ENCODE peak calls at places on chromosomes 11 and 22, in eight cellular contexts. One of them, this sample, is unnamed.
A peak's percentile ranks its signal among the peaks of the same experiment; 100 is the strongest.

GRCh38 chr11:112004389-112004788 is 20.8 kb upstream of the DLAT start:
- DNase-seq in left ventricle myocardium inferior: no peak
- DNase-seq in gastrocnemius medialis: no peak
- DNase-seq in fibroblast of mammary gland: no peak
- DNase-seq in cardiac muscle cell: no peak
- DNase-seq in psoas muscle: no peak
- DNase-seq in brain microvascular endothelial cell: peak; percentile 4
- DNase-seq in coronary artery: no peak
- DNase-seq in this sample: no peak

GRCh38 chr22:45242778-45243191 is 2.1 kb upstream of the KIAA0930 start:
- DNase-seq in left ventricle myocardium inferior: no peak
- DNase-seq in gastrocnemius medialis: no peak
- DNase-seq in fibroblast of mammary gland: peak; percentile 28
- DNase-seq in cardiac muscle cell: no peak
- DNase-seq in psoas muscle: no peak
- DNase-seq in brain microvascular endothelial cell: no peak
- DNase-seq in coronary artery: no peak
- DNase-seq in this sample: no peak

GRCh38 chr11:28833169-28833568 is 725.0 kb downstream of the METTL15 start:
- DNase-seq in left ventricle myocardium inferior: no peak
- DNase-seq in gastrocnemius medialis: no peak
- DNase-seq in fibroblast of mammary gland: no peak
- DNase-seq in cardiac muscle cell: no peak
- DNase-seq in psoas muscle: no peak
- DNase-seq in brain microvascular endothelial cell: no peak
- DNase-seq in coronary artery: no peak
- DNase-seq in this sample: no peak

GRCh38 chr11:45178890-45179663 is 32.6 kb downstream of the PRDM11 start:
- DNase-seq in left ventricle myocardium inferior: no peak
- DNase-seq in gastrocnemius medialis: no peak
- DNase-seq in fibroblast of mammary gland: no peak
- DNase-seq in cardiac muscle cell: no peak
- DNase-seq in psoas muscle: no peak
- DNase-seq in brain microvascular endothelial cell: peak; percentile 74
- DNase-seq in coronary artery: no peak
- DNase-seq in this sample: no peak

GRCh38 chr11:83722392-83722791 is 436.2 kb upstream of the CCDC90B start:
- DNase-seq in left ventricle myocardium inferior: no peak
- DNase-seq in gastrocnemius medialis: no peak
- DNase-seq in fibroblast of mammary gland: no peak
- DNase-seq in cardiac muscle cell: no peak
- DNase-seq in psoas muscle: no peak
- DNase-seq in brain microvascular endothelial cell: no peak
- DNase-seq in coronary artery: no peak
- DNase-seq in this sample: peak; percentile 69

GRCh38 chr11:97996762-97997161 is 1024.0 kb upstream of the CNTN5 start:
- DNase-seq in left ventricle myocardium inferior: no peak
- DNase-seq in gastrocnemius medialis: no peak
- DNase-seq in fibroblast of mammary gland: no peak
- DNase-seq in cardiac muscle cell: no peak
- DNase-seq in psoas muscle: no peak
- DNase-seq in brain microvascular endothelial cell: no peak
- DNase-seq in coronary artery: no peak
- DNase-seq in this sample: no peak

GRCh38 chr22:46036558-46037408 is 59.8 kb upstream of the WNT7B start:
- DNase-seq in left ventricle myocardium inferior: no peak
- DNase-seq in gastrocnemius medialis: peak; percentile 31
- DNase-seq in fibroblast of mammary gland: peak; percentile 39
- DNase-seq in cardiac muscle cell: peak; percentile 39
- DNase-seq in psoas muscle: no peak
- DNase-seq in brain microvascular endothelial cell: no peak
- DNase-seq in coronary artery: peak; percentile 79
- DNase-seq in this sample: no peak

GRCh38 chr22:33923033-33923432 is 2.8 kb upstream of the LARGE1 start:
- DNase-seq in left ventricle myocardium inferior: no peak
- DNase-seq in gastrocnemius medialis: no peak
- DNase-seq in fibroblast of mammary gland: no peak
- DNase-seq in cardiac muscle cell: no peak
- DNase-seq in psoas muscle: no peak
- DNase-seq in brain microvascular endothelial cell: no peak
- DNase-seq in coronary artery: no peak
- DNase-seq in this sample: no peak

GRCh38 chr11:70419307-70420007 is 21.1 kb downstream of the CTTN start:
- DNase-seq in left ventricle myocardium inferior: no peak
- DNase-seq in gastrocnemius medialis: no peak
- DNase-seq in fibroblast of mammary gland: no peak
- DNase-seq in cardiac muscle cell: no peak
- DNase-seq in psoas muscle: no peak
- DNase-seq in brain microvascular endothelial cell: no peak
- DNase-seq in coronary artery: no peak
- DNase-seq in this sample: no peak

GRCh38 chr11:79052539-79052938 is 388.3 kb downstream of the TENM4 start:
- DNase-seq in left ventricle myocardium inferior: no peak
- DNase-seq in gastrocnemius medialis: no peak
- DNase-seq in fibroblast of mammary gland: no peak
- DNase-seq in cardiac muscle cell: peak; percentile 34
- DNase-seq in psoas muscle: no peak
- DNase-seq in brain microvascular endothelial cell: peak; percentile 16
- DNase-seq in coronary artery: no peak
- DNase-seq in this sample: no peak

GRCh38 chr22:47802446-47802845 is 1040.0 kb downstream of the TBC1D22A start:
- DNase-seq in left ventricle myocardium inferior: no peak
- DNase-seq in gastrocnemius medialis: no peak
- DNase-seq in fibroblast of mammary gland: no peak
- DNase-seq in cardiac muscle cell: no peak
- DNase-seq in psoas muscle: no peak
- DNase-seq in brain microvascular endothelial cell: no peak
- DNase-seq in coronary artery: peak; percentile 62
- DNase-seq in this sample: no peak

GRCh38 chr11:330694-331314 is 10.1 kb upstream of the IFITM3 start:
- DNase-seq in left ventricle myocardium inferior: no peak
- DNase-seq in gastrocnemius medialis: no peak
- DNase-seq in fibroblast of mammary gland: no peak
- DNase-seq in cardiac muscle cell: no peak
- DNase-seq in psoas muscle: no peak
- DNase-seq in brain microvascular endothelial cell: no peak
- DNase-seq in coronary artery: peak; percentile 66
- DNase-seq in this sample: no peak

GRCh38 chr11:11329062-11329806 is 23.8 kb downstream of the CSNK2A3 start:
- DNase-seq in left ventricle myocardium inferior: no peak
- DNase-seq in gastrocnemius medialis: no peak
- DNase-seq in fibroblast of mammary gland: no peak
- DNase-seq in cardiac muscle cell: peak; percentile 39
- DNase-seq in psoas muscle: no peak
- DNase-seq in brain microvascular endothelial cell: no peak
- DNase-seq in coronary artery: no peak
- DNase-seq in this sample: no peak

GRCh38 chr11:78615724-78616123 is 41.1 kb upstream of the NARS2 start:
- DNase-seq in left ventricle myocardium inferior: no peak
- DNase-seq in gastrocnemius medialis: no peak
- DNase-seq in fibroblast of mammary gland: peak; percentile 4
- DNase-seq in cardiac muscle cell: no peak
- DNase-seq in psoas muscle: no peak
- DNase-seq in brain microvascular endothelial cell: no peak
- DNase-seq in coronary artery: no peak
- DNase-seq in this sample: no peak

GRCh38 chr22:50184004-50184461 is 1.7 kb upstream of the TRABD start:
- DNase-seq in left ventricle myocardium inferior: peak; percentile 82
- DNase-seq in gastrocnemius medialis: no peak
- DNase-seq in fibroblast of mammary gland: peak; percentile 46
- DNase-seq in cardiac muscle cell: peak; percentile 76
- DNase-seq in psoas muscle: peak; percentile 80
- DNase-seq in brain microvascular endothelial cell: no peak
- DNase-seq in coronary artery: no peak
- DNase-seq in this sample: no peak

GRCh38 chr11:69640995-69641581 is at the start of gene CCND1:
- DNase-seq in left ventricle myocardium inferior: peak; percentile 76
- DNase-seq in gastrocnemius medialis: no peak
- DNase-seq in fibroblast of mammary gland: peak; percentile 92
- DNase-seq in cardiac muscle cell: peak; percentile 88
- DNase-seq in psoas muscle: peak; percentile 72
- DNase-seq in brain microvascular endothelial cell: peak; percentile 90
- DNase-seq in coronary artery: peak; percentile 84
- DNase-seq in this sample: peak; percentile 81

GRCh38 chr11:106012744-106013143 is 9.3 kb downstream of the MSANTD4 start:
- DNase-seq in left ventricle myocardium inferior: no peak
- DNase-seq in gastrocnemius medialis: peak; percentile 32
- DNase-seq in fibroblast of mammary gland: peak; percentile 85
- DNase-seq in cardiac muscle cell: no peak
- DNase-seq in psoas muscle: no peak
- DNase-seq in brain microvascular endothelial cell: peak; percentile 96
- DNase-seq in coronary artery: no peak
- DNase-seq in this sample: no peak

GRCh38 chr11:94926698-94927237 is 46.6 kb downstream of the CWC15 start:
- DNase-seq in left ventricle myocardium inferior: peak; percentile 87
- DNase-seq in gastrocnemius medialis: peak; percentile 72
- DNase-seq in fibroblast of mammary gland: peak; percentile 97
- DNase-seq in cardiac muscle cell: peak; percentile 23
- DNase-seq in psoas muscle: peak; percentile 89
- DNase-seq in brain microvascular endothelial cell: peak; percentile 93
- DNase-seq in coronary artery: peak; percentile 91
- DNase-seq in this sample: no peak

GRCh38 chr22:24149191-24149590 is 32.1 kb upstream of the SUSD2 start:
- DNase-seq in left ventricle myocardium inferior: no peak
- DNase-seq in gastrocnemius medialis: no peak
- DNase-seq in fibroblast of mammary gland: no peak
- DNase-seq in cardiac muscle cell: no peak
- DNase-seq in psoas muscle: no peak
- DNase-seq in brain microvascular endothelial cell: no peak
- DNase-seq in coronary artery: no peak
- DNase-seq in this sample: no peak

GRCh38 chr11:113730887-113731726 is 25.0 kb upstream of the TMPRSS5 start:
- DNase-seq in left ventricle myocardium inferior: no peak
- DNase-seq in gastrocnemius medialis: peak; percentile 64
- DNase-seq in fibroblast of mammary gland: peak; percentile 66
- DNase-seq in cardiac muscle cell: peak; percentile 79
- DNase-seq in psoas muscle: no peak
- DNase-seq in brain microvascular endothelial cell: peak; percentile 67
- DNase-seq in coronary artery: no peak
- DNase-seq in this sample: peak; percentile 46
- TF ChIP-seq CTCF in left ventricle myocardium inferior: peak; percentile 76
- TF ChIP-seq CTCF in gastrocnemius medialis: peak; percentile 79
- TF ChIP-seq CTCF in fibroblast of mammary gland: peak; percentile 63
- TF ChIP-seq CTCF in cardiac muscle cell: peak; percentile 74
- TF ChIP-seq CTCF in psoas muscle: peak; percentile 74
- TF ChIP-seq CTCF in brain microvascular endothelial cell: peak; percentile 79
- TF ChIP-seq CTCF in coronary artery: no peak
- TF ChIP-seq CTCF in this sample: peak; percentile 76

GRCh38 chr11:21169639-21170038 is 500.3 kb downstream of the NELL1 start:
- DNase-seq in left ventricle myocardium inferior: no peak
- DNase-seq in gastrocnemius medialis: no peak
- DNase-seq in fibroblast of mammary gland: no peak
- DNase-seq in cardiac muscle cell: no peak
- DNase-seq in psoas muscle: no peak
- DNase-seq in brain microvascular endothelial cell: no peak
- DNase-seq in coronary artery: no peak
- DNase-seq in this sample: no peak
- H3K4me3 ChIP-seq in left ventricle myocardium inferior: no peak overlapping the region
- H3K4me3 ChIP-seq in gastrocnemius medialis: no peak overlapping the region
- H3K4me3 ChIP-seq in fibroblast of mammary gland: no peak overlapping the region
- H3K4me3 ChIP-seq in cardiac muscle cell: no peak overlapping the region
- H3K4me3 ChIP-seq in psoas muscle: no peak overlapping the region
- H3K4me3 ChIP-seq in brain microvascular endothelial cell: no peak overlapping the region
- H3K4me3 ChIP-seq in coronary artery: no peak overlapping the region
- H3K4me3 ChIP-seq in this sample: no peak overlapping the region

DNA sequence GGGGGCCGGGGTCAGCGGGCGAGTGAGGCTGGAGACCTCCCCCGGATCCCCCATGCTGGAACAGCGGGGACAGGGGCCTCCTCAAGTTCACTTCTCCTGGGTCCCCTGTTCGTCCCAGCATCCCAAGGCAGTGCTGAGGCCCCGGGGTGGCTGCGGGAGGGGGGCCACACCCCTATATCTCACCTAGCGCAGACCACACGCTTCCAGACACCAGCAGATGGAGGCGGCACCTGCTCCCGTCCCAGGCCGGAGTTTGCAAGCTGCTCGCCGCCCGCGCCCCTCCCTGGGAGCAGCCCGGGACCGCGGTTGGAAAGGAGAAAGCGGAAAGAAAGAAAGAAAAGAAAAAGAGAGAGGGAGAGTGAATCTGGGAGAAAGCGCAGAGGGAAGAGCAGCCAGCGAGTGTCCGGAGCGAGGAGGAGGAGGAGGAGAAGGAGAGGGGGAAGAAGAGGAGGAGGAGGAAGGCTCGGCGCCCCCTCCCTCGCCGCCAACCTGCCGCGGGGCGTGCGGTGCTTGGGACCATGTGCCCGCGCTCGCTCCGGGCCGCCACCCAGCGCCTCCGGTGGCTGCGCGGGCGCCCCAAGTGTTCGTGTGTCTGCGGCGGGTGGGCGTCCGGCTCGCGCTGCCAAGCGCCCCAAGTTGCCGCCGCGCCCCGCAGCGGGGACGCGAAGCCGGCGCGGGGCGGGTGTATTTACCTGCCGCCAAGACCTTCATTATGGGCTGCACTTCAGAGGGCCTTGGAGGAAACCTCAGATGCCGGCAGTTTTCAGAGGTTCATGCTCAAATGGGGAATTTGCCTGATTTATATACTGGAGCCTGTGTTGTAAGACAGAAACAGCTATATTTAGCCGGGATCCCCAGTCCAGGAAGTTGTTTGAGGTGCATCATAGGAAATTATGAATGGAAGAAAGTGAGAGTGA is at the start of gene LIF:
- DNase-seq in left ventricle myocardium inferior: no peak
- DNase-seq in gastrocnemius medialis: no peak
- DNase-seq in fibroblast of mammary gland: peak; percentile 56
- DNase-seq in cardiac muscle cell: peak; percentile 50
- DNase-seq in psoas muscle: no peak
- DNase-seq in brain microvascular endothelial cell: peak; percentile 79
- DNase-seq in coronary artery: no peak
- DNase-seq in this sample: no peak
- TF ChIP-seq CTCF in left ventricle myocardium inferior: peak; percentile 20
- TF ChIP-seq CTCF in gastrocnemius medialis: no peak
- TF ChIP-seq CTCF in fibroblast of mammary gland: no peak
- TF ChIP-seq CTCF in cardiac muscle cell: peak; percentile 28
- TF ChIP-seq CTCF in psoas muscle: no peak
- TF ChIP-seq CTCF in brain microvascular endothelial cell: no peak
- TF ChIP-seq CTCF in coronary artery: no peak
- TF ChIP-seq CTCF in this sample: peak; percentile 21

DNA sequence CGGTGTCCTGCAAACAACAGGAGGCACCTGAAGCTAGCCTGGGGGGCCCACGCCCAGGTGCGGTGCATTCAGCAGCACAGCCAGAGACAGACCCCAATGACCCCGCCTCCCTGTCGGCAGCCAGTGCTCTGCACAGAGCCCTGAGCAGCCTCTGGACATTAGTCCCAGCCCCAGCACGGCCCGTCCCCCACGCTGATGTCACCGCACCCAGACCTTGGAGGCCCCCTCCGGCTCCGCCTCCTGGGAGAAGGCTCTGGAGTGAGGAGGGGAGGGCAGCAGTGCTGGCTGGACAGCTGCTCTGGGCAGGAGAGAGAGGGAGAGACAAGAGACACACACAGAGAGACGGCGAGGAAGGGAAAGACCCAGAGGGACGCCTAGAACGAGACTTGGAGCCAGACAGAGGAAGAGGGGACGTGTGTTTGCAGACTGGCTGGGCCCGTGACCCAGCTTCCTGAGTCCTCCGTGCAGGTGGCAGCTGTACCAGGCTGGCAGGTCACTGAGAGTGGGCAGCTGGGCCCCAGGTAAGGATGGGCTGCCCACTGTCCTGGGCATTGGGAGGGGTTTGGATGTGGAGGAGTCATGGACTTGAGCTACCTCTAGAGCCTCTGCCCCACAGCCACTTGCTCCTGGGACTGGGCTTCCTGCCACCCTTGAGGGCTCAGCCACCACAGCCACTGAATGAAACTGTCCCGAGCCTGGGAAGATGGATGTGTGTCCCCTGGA is at the start of gene MYO7A:
- DNase-seq in left ventricle myocardium inferior: peak; percentile 70
- DNase-seq in gastrocnemius medialis: no peak
- DNase-seq in fibroblast of mammary gland: no peak
- DNase-seq in cardiac muscle cell: peak; percentile 93
- DNase-seq in psoas muscle: peak; percentile 80
- DNase-seq in brain microvascular endothelial cell: peak; percentile 33
- DNase-seq in coronary artery: peak; percentile 84
- DNase-seq in this sample: no peak
- H3K4me3 ChIP-seq in left ventricle myocardium inferior: peak within 1 kb of the TSS; percentile 64
- H3K4me3 ChIP-seq in gastrocnemius medialis: peak within 1 kb of the TSS; percentile 65
- H3K4me3 ChIP-seq in fibroblast of mammary gland: peak within 1 kb of the TSS; percentile 45
- H3K4me3 ChIP-seq in cardiac muscle cell: peak within 1 kb of the TSS; percentile 29
- H3K4me3 ChIP-seq in psoas muscle: peak within 1 kb of the TSS; percentile 62
- H3K4me3 ChIP-seq in brain microvascular endothelial cell: peak within 1 kb of the TSS; percentile 51
- H3K4me3 ChIP-seq in coronary artery: peak within 1 kb of the TSS; percentile 66
- H3K4me3 ChIP-seq in this sample: peak within 1 kb of the TSS; percentile 37